ENCODE peak calls at places on chromosomes 7 and 10, in seven cellular contexts. One of them, this sample, is unnamed.

GRCh38 chr7:74572301-74573090 is 85.0 kb upstream of the GTF2I start:
- DNase-seq in naive thymus-derived CD8-positive, alpha-beta T cell: no peak
- DNase-seq in stimulated activated CD8-positive, alpha-beta memory T cell treated with anti-CD3 and anti-CD28 coated beads, Interleukin-15, amount 100 ng/mL, for 48 hours: no peak
- DNase-seq in NCI-H2081 treated with DMSO at 0.1 percent for 48 hours: no peak
- DNase-seq in kidney tubule cell: no peak
- DNase-seq in fibroblast of mammary gland: no peak
- DNase-seq in thoracic aorta: no peak
- DNase-seq in this sample: no peak

GRCh38 chr10:110739811-110740271 is 95.7 kb downstream of the RBM20 start:
- DNase-seq in naive thymus-derived CD8-positive, alpha-beta T cell: no peak
- DNase-seq in stimulated activated CD8-positive, alpha-beta memory T cell treated with anti-CD3 and anti-CD28 coated beads, Interleukin-15, amount 100 ng/mL, for 48 hours: no peak
- DNase-seq in NCI-H2081 treated with DMSO at 0.1 percent for 48 hours: no peak
- DNase-seq in kidney tubule cell: no peak
- DNase-seq in fibroblast of mammary gland: no peak
- DNase-seq in thoracic aorta: no peak
- DNase-seq in this sample: no peak

GRCh38 chr10:122852261-122852660 is 6.6 kb upstream of the CUZD1 start:
- DNase-seq in naive thymus-derived CD8-positive, alpha-beta T cell: no peak
- DNase-seq in stimulated activated CD8-positive, alpha-beta memory T cell treated with anti-CD3 and anti-CD28 coated beads, Interleukin-15, amount 100 ng/mL, for 48 hours: no peak
- DNase-seq in NCI-H2081 treated with DMSO at 0.1 percent for 48 hours: no peak
- DNase-seq in kidney tubule cell: peak; percentile 60
- DNase-seq in fibroblast of mammary gland: peak; percentile 68
- DNase-seq in thoracic aorta: no peak
- DNase-seq in this sample: peak; percentile 23

GRCh38 chr10:95333997-95334792 is 43.4 kb upstream of the PDLIM1 start:
- DNase-seq in naive thymus-derived CD8-positive, alpha-beta T cell: no peak
- DNase-seq in stimulated activated CD8-positive, alpha-beta memory T cell treated with anti-CD3 and anti-CD28 coated beads, Interleukin-15, amount 100 ng/mL, for 48 hours: no peak
- DNase-seq in NCI-H2081 treated with DMSO at 0.1 percent for 48 hours: no peak
- DNase-seq in kidney tubule cell: no peak
- DNase-seq in fibroblast of mammary gland: peak; percentile 94
- DNase-seq in thoracic aorta: peak; percentile 89
- DNase-seq in this sample: peak; percentile 87

GRCh38 chr7:34486371-34486770 is 171.6 kb upstream of the NPSR1 start:
- DNase-seq in naive thymus-derived CD8-positive, alpha-beta T cell: no peak
- DNase-seq in stimulated activated CD8-positive, alpha-beta memory T cell treated with anti-CD3 and anti-CD28 coated beads, Interleukin-15, amount 100 ng/mL, for 48 hours: no peak
- DNase-seq in NCI-H2081 treated with DMSO at 0.1 percent for 48 hours: no peak
- DNase-seq in kidney tubule cell: no peak
- DNase-seq in fibroblast of mammary gland: no peak
- DNase-seq in thoracic aorta: no peak
- DNase-seq in this sample: no peak

GRCh38 chr10:92552310-92552709 is 21.6 kb downstream of the IDE start:
- DNase-seq in naive thymus-derived CD8-positive, alpha-beta T cell: no peak
- DNase-seq in stimulated activated CD8-positive, alpha-beta memory T cell treated with anti-CD3 and anti-CD28 coated beads, Interleukin-15, amount 100 ng/mL, for 48 hours: no peak
- DNase-seq in NCI-H2081 treated with DMSO at 0.1 percent for 48 hours: no peak
- DNase-seq in kidney tubule cell: no peak
- DNase-seq in fibroblast of mammary gland: no peak
- DNase-seq in thoracic aorta: no peak
- DNase-seq in this sample: no peak

GRCh38 chr10:4504550-4504949 is 321.5 kb upstream of the AKR1E2 start:
- DNase-seq in naive thymus-derived CD8-positive, alpha-beta T cell: no peak
- DNase-seq in stimulated activated CD8-positive, alpha-beta memory T cell treated with anti-CD3 and anti-CD28 coated beads, Interleukin-15, amount 100 ng/mL, for 48 hours: no peak
- DNase-seq in NCI-H2081 treated with DMSO at 0.1 percent for 48 hours: no peak
- DNase-seq in kidney tubule cell: no peak
- DNase-seq in fibroblast of mammary gland: no peak
- DNase-seq in thoracic aorta: no peak
- DNase-seq in this sample: no peak

GRCh38 chr7:32347244-32347828 is 142.8 kb downstream of the LSM5 start:
- DNase-seq in naive thymus-derived CD8-positive, alpha-beta T cell: no peak
- DNase-seq in stimulated activated CD8-positive, alpha-beta memory T cell treated with anti-CD3 and anti-CD28 coated beads, Interleukin-15, amount 100 ng/mL, for 48 hours: no peak
- DNase-seq in NCI-H2081 treated with DMSO at 0.1 percent for 48 hours: no peak
- DNase-seq in kidney tubule cell: peak; percentile 7
- DNase-seq in fibroblast of mammary gland: peak; percentile 14
- DNase-seq in thoracic aorta: no peak
- DNase-seq in this sample: peak; percentile 8

GRCh38 chr10:26550774-26551526 is 112.8 kb downstream of the APBB1IP start:
- DNase-seq in naive thymus-derived CD8-positive, alpha-beta T cell: no peak
- DNase-seq in stimulated activated CD8-positive, alpha-beta memory T cell treated with anti-CD3 and anti-CD28 coated beads, Interleukin-15, amount 100 ng/mL, for 48 hours: no peak
- DNase-seq in NCI-H2081 treated with DMSO at 0.1 percent for 48 hours: no peak
- DNase-seq in kidney tubule cell: no peak
- DNase-seq in fibroblast of mammary gland: peak; percentile 8
- DNase-seq in thoracic aorta: no peak
- DNase-seq in this sample: no peak

GRCh38 chr10:102408081-102408727 is 10.4 kb downstream of the PSD start:
- DNase-seq in naive thymus-derived CD8-positive, alpha-beta T cell: no peak
- DNase-seq in stimulated activated CD8-positive, alpha-beta memory T cell treated with anti-CD3 and anti-CD28 coated beads, Interleukin-15, amount 100 ng/mL, for 48 hours: no peak
- DNase-seq in NCI-H2081 treated with DMSO at 0.1 percent for 48 hours: no peak
- DNase-seq in kidney tubule cell: no peak
- DNase-seq in fibroblast of mammary gland: peak; percentile 43
- DNase-seq in thoracic aorta: no peak
- DNase-seq in this sample: no peak

GRCh38 chr10:124125305-124126116 is 32.1 kb upstream of the CHST15 start:
- DNase-seq in naive thymus-derived CD8-positive, alpha-beta T cell: no peak
- DNase-seq in stimulated activated CD8-positive, alpha-beta memory T cell treated with anti-CD3 and anti-CD28 coated beads, Interleukin-15, amount 100 ng/mL, for 48 hours: no peak
- DNase-seq in NCI-H2081 treated with DMSO at 0.1 percent for 48 hours: no peak
- DNase-seq in kidney tubule cell: peak; percentile 29
- DNase-seq in fibroblast of mammary gland: no peak
- DNase-seq in thoracic aorta: no peak
- DNase-seq in this sample: peak; percentile 15